ENCODE peak calls at places on chromosomes 3 and 15, in five cellular contexts. One of them, this sample, is unnamed.

GRCh38 chr3:46463868-46464241 is 850 bp downstream of the LTF start:
- DNase-seq in kidney tubule cell: no peak
- DNase-seq in mucosa of gallbladder: no peak
- DNase-seq in KBM-7: no peak
- DNase-seq in endothelial cell: no peak
- DNase-seq in this sample: no peak

GRCh38 chr3:11389570-11390268 is 117.5 kb downstream of the ATG7 start:
- DNase-seq in kidney tubule cell: no peak
- DNase-seq in mucosa of gallbladder: no peak
- DNase-seq in KBM-7: no peak
- DNase-seq in endothelial cell: no peak
- DNase-seq in this sample: no peak

GRCh38 chr3:2511356-2511755 is 412.7 kb downstream of the CNTN4 start:
- DNase-seq in kidney tubule cell: no peak
- DNase-seq in mucosa of gallbladder: no peak
- DNase-seq in KBM-7: no peak
- DNase-seq in endothelial cell: no peak
- DNase-seq in this sample: no peak

GRCh38 chr3:25661694-25662455 is 2.8 kb downstream of the TOP2B start:
- DNase-seq in kidney tubule cell: no peak
- DNase-seq in mucosa of gallbladder: no peak
- DNase-seq in KBM-7: no peak
- DNase-seq in endothelial cell: no peak
- DNase-seq in this sample: no peak

GRCh38 chr3:185129051-185129450 is 23.8 kb downstream of the C3orf70 start:
- DNase-seq in kidney tubule cell: no peak
- DNase-seq in mucosa of gallbladder: no peak
- DNase-seq in KBM-7: no peak
- DNase-seq in endothelial cell: no peak
- DNase-seq in this sample: no peak

GRCh38 chr15:45921376-45921775 is 286.5 kb downstream of the SQOR start:
- DNase-seq in kidney tubule cell: peak
- DNase-seq in mucosa of gallbladder: no peak
- DNase-seq in KBM-7: no peak
- DNase-seq in endothelial cell: no peak
- DNase-seq in this sample: no peak

GRCh38 chr15:84658788-84659411 is 901 bp upstream of the NMB start:
- DNase-seq in kidney tubule cell: no peak
- DNase-seq in mucosa of gallbladder: no peak
- DNase-seq in KBM-7: no peak
- DNase-seq in endothelial cell: no peak
- DNase-seq in this sample: no peak

GRCh38 chr15:33941279-33942063 is 26.8 kb upstream of the CHRM5 start:
- DNase-seq in kidney tubule cell: no peak
- DNase-seq in mucosa of gallbladder: no peak
- DNase-seq in KBM-7: no peak
- DNase-seq in endothelial cell: no peak
- DNase-seq in this sample: no peak

GRCh38 chr15:72492733-72493132 is 18.6 kb downstream of the ARIH1 start:
- DNase-seq in kidney tubule cell: no peak
- DNase-seq in mucosa of gallbladder: no peak
- DNase-seq in KBM-7: no peak
- DNase-seq in endothelial cell: no peak
- DNase-seq in this sample: no peak

GRCh38 chr15:39434126-39434525 is 146.8 kb upstream of the THBS1 start:
- DNase-seq in kidney tubule cell: no peak
- DNase-seq in mucosa of gallbladder: no peak
- DNase-seq in KBM-7: no peak
- DNase-seq in endothelial cell: no peak
- DNase-seq in this sample: no peak

GRCh38 chr15:42157381-42157780 is 945 bp upstream of the PLA2G4F start:
- DNase-seq in kidney tubule cell: no peak
- DNase-seq in mucosa of gallbladder: no peak
- DNase-seq in KBM-7: no peak
- DNase-seq in endothelial cell: no peak
- DNase-seq in this sample: no peak

GRCh38 chr3:126356373-126357298 is 572 bp downstream of the KLF15 start:
- DNase-seq in kidney tubule cell: no peak
- DNase-seq in mucosa of gallbladder: peak
- DNase-seq in KBM-7: no peak
- DNase-seq in endothelial cell: no peak
- DNase-seq in this sample: no peak

GRCh38 chr15:92492556-92492955 is 98.9 kb downstream of the ST8SIA2 start:
- DNase-seq in kidney tubule cell: no peak
- DNase-seq in mucosa of gallbladder: no peak
- DNase-seq in KBM-7: no peak
- DNase-seq in endothelial cell: no peak
- DNase-seq in this sample: no peak

GRCh38 chr3:66181764-66182163 is 39.0 kb upstream of the SLC25A26 start:
- DNase-seq in kidney tubule cell: no peak
- DNase-seq in mucosa of gallbladder: no peak
- DNase-seq in KBM-7: no peak
- DNase-seq in endothelial cell: no peak
- DNase-seq in this sample: no peak

GRCh38 chr3:21705769-21706168 is 45.2 kb downstream of the ZNF385D start:
- DNase-seq in kidney tubule cell: peak
- DNase-seq in mucosa of gallbladder: peak
- DNase-seq in KBM-7: no peak
- DNase-seq in endothelial cell: no peak
- DNase-seq in this sample: peak